ENCODE peak calls at places on chromosome 1, in five cellular contexts. R, H, K, A and P are unnamed samples.

GRCh38 chr1:24952413-24952841 is 22.4 kb upstream of the RUNX3 start:
- DNase-seq in A (no peak), K (no peak), R (no peak), H (no peak), P (no peak)

GRCh38 chr1:208950206-208950605 is 633.3 kb upstream of the CAMK1G start:
- DNase-seq in A (no peak), H (no peak), R (no peak), K (no peak), P (peak)

GRCh38 chr1:206591236-206591635 is 21.0 kb downstream of the EIF2D start:
- DNase-seq in A (no peak), K (no peak), R (peak), H (no peak), P (no peak)

GRCh38 chr1:17419626-17420328 is 19.7 kb downstream of the RCC2 start:
- DNase-seq in A (peak), R (no peak), H (peak), K (peak), P (peak)

GRCh38 chr1:64038965-64039926 is 164.2 kb upstream of the UBE2U start:
- DNase-seq in H (peak), R (peak), A (no peak), K (peak), P (peak)

GRCh38 chr1:43933386-43934278 is at the start of gene ARTN:
- DNase-seq in H (no peak), R (no peak), K (no peak), A (no peak), P (no peak)

GRCh38 chr1:2360588-2361364 is 30.6 kb downstream of the MORN1 start:
- DNase-seq in R (peak), A (peak), K (no peak), H (no peak), P (no peak)

GRCh38 chr1:157147906-157148717 is 9.9 kb upstream of the ETV3 start:
- DNase-seq in A (no peak), K (no peak), H (no peak), R (peak), P (peak)

GRCh38 chr1:188017921-188018320 is 1189.2 kb downstream of the PLA2G4A start:
- DNase-seq in H (no peak), A (no peak), K (no peak), R (no peak), P (no peak)

GRCh38 chr1:232575524-232576040 is 54.4 kb downstream of the SIPA1L2 start:
- DNase-seq in R (peak), H (no peak), K (no peak), A (no peak), P (no peak)

GRCh38 chr1:247487057-247487456 is 29.2 kb upstream of the OR2B11 start:
- DNase-seq in K (no peak), A (no peak), R (no peak), H (peak), P (peak)

GRCh38 chr1:114024049-114024448 is 44.8 kb downstream of the OLFML3 start:
- DNase-seq in H (no peak), R (no peak), A (no peak), K (no peak), P (peak)

GRCh38 chr1:210362526-210362925 is 33.8 kb downstream of the HHAT start:
- DNase-seq in A (no peak), R (peak), K (no peak), H (no peak), P (peak)

GRCh38 chr1:229596961-229597699 is 28.8 kb downstream of the TAF5L start:
- DNase-seq in H (no peak), R (peak), A (peak), K (no peak), P (peak)

GRCh38 chr1:203072911-203073310 is 12.9 kb downstream of the MYOG start:
- DNase-seq in H (no peak), A (no peak), K (no peak), R (peak), P (peak)

GRCh38 chr1:119909890-119910596 is 13.7 kb upstream of the ADAM30 start:
- DNase-seq in A (no peak), K (no peak), H (no peak), R (no peak), P (no peak)

GRCh38 chr1:23446644-23447310 is 22.2 kb upstream of the TCEA3 start:
- DNase-seq in A (no peak), H (no peak), R (no peak), K (no peak), P (no peak)

GRCh38 chr1:244353572-244354091 is 98.1 kb downstream of the ADSS2 start:
- DNase-seq in R (peak), K (peak), H (no peak), A (peak), P (peak)

GRCh38 chr1:118257946-118258345 is 72.9 kb upstream of the SPAG17 start:
- DNase-seq in K (no peak), A (no peak), H (no peak), R (no peak), P (peak)
- H3K4me3 ChIP-seq in K (no peak), A (no peak), H (no peak), R (no peak), P (no peak)

DNA sequence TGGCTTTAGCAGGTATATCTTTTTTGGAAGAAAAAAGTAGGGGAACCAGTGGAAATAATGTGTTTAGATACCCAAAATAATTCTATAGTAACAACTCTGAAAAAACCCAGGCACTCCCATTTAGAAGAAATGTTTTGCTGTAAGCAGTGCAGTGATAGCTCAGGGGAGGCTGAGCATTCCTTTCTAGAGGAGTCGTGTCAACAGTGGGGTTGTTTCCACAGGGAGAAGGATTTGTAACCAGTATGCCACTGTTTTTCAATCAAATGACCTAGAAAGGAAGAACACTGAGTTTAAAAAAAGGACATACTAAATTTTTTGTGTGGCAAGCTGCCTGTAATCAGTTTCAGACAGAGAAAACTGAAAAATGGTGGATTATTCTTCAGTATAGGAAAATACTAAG is 2.4 kb downstream of the PGD start:
- DNase-seq in K (no peak), A (no peak), H (no peak), R (no peak), P (no peak)
- H3K4me3 ChIP-seq in K (no peak), A (no peak), H (no peak), R (no peak), P (no peak)

DNA sequence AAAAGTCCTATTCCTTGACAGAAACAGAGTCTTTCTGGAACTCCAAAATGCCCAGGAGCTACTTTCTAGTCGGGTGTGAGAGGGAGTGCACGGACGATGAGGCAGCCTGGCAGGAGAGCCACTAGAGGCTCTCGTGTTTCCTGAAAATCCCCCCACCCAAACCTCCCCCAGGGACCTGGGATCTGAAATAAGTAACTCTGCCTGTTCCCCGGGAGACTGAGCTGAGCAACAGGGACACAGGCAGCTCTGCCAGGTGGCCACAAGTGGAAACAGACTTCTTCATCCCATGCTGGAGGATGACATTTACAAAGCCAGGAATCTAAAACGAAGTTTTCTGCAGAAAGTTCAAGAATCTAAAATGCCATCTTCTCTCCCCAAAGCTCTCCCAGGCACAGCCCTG is 77.1 kb downstream of the ITPKB start:
- DNase-seq in A (peak), K (peak), H (no peak), R (no peak), P (peak)
- H3K4me3 ChIP-seq in A (no peak), K (no peak), H (no peak), R (no peak), P (no peak)

DNA sequence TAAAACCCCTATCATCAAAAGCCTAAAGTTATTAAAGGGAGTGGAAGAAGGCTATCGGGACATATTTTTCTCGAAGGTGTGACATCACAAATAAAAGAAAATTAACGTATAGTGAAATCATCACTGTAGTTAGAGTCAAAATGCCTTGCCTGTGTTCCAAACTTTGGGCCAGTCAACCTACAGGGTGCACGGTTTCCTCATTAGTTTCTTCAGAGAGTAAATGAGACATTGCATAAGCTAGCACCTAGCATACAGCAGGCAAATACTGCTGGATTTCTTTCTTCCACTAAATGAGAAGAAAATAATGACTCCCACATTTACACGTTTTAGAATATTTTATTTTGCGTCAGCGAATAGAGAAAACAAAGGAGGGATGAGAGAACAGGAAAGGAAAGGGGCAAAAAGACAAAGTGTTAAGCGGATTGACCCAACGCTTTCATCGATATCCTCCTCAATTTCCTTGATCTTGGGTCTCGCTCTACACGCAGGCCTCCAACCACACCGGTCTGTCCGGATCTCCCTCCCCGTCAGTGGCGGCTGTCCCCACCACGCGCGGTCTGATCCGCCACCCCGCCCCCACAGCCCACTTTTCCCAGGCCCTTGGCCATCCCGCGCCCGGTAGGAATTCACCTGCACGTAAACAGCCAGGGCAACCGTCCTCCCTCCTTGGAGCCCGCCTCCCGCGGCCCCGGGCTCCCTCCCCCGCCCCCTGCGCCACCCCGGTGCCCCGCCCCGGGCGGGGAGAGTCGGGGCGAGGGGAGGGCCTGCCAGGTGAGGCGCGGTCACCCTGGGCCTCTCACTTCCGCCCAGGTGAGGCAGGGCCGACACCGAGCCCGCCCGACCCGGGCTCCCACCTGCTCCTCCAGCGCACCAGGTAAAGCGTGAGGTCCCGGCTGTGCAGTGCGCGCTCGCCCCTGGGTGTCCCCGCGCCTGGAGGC is at the start of gene PATJ:
- DNase-seq in H (peak), R (no peak), A (peak), K (peak), P (no peak)
- H3K4me3 ChIP-seq in H (peak), R (peak), A (peak), K (peak), P (peak)

GRCh38 chr1:53470584-53470983 is 11.4 kb downstream of the DMRTB1 start:
- DNase-seq in K (no peak), H (no peak), A (no peak), R (no peak), P (no peak)
- H3K4me3 ChIP-seq in K (no peak), H (no peak), A (peak), R (no peak), P (peak)

GRCh38 chr1:159000070-159000409 is 9.7 kb upstream of the IFI16 start:
- DNase-seq in H (no peak), R (no peak), K (no peak), A (no peak), P (no peak)
- H3K4me3 ChIP-seq in H (peak), R (peak), K (peak), A (peak), P (peak)

DNA sequence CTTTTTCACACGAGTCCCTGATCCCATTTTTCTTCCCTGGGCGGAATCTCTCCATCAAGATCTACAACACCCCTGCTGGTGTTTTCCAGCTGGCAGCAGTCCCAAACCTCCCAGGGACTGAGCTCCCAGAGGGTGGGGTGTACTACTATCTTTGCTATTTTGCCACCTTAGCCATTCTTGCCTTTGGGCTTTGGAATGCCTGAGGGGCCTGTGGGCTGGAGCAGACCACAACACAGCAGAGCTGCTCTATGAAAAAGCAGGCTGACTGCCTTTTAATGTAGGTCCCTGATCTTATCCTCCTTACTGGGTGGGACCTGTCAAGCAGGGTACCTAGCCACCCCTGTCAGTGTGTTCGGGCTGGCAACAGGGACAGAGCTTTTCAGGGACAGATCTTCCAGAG is 91.9 kb downstream of the KCNT2 start:
- DNase-seq in K (peak), R (peak), A (no peak), H (no peak), P (no peak)
- H3K4me3 ChIP-seq in K (peak), R (no peak), A (no peak), H (no peak), P (no peak)

DNA sequence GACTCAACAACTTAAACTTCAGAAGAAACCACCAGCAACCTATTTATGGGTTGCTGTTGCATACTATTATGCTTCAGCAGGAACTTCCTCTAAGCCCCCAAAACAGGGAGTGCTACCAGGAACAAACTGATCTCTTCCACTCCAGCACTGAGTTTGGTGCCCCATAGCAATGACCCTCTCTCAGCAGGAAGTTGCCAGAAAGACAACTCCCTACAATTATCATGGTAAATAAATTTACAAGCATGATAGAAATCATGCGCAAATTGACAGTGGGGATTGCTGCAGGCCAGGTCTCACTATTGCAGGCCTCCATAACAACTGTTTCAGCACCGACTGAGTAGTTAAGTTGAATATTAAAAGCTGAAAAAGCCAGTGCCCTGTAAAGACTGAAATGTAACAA is 180.6 kb downstream of the PLA2G4A start:
- DNase-seq in R (no peak), A (no peak), K (no peak), H (no peak), P (no peak)
- H3K4me3 ChIP-seq in R (no peak), A (no peak), K (no peak), H (no peak), P (no peak)